ENCODE peak calls at places on chromosomes 3 and 15, in nine cellular contexts. Q is cardiac muscle cell; W is nephron progenitor cell; Z is activated CD8-positive, alpha-beta T cell treated with anti-CD3 and anti-CD28 coated beads for 36 hours; U is endothelial cell; X is RWPE1; M is bronchial epithelial cell; T is endodermal cell; V is HepG2. H is an unnamed sample.

GRCh38 chr3:179149239-179149887 is 1.2 kb downstream of the PIK3CA start:
- DNase-seq in U (no peak), X (peak), Z (peak), M (peak), V (peak), Q (peak), T (no peak), W (no peak), H (peak)

GRCh38 chr15:29039466-29040366 is 153.9 kb downstream of the APBA2 start:
- DNase-seq in M (no peak), U (no peak), V (no peak), W (no peak), Z (peak), Q (no peak), T (no peak), X (no peak), H (no peak)

GRCh38 chr15:34883633-34884032 is 85.9 kb downstream of the AQR start:
- DNase-seq in Z (no peak), W (no peak), T (no peak), Q (no peak), M (peak), U (no peak), X (peak), V (no peak), H (no peak)

GRCh38 chr3:72237679-72238320 is 452.9 kb upstream of the PROK2 start:
- DNase-seq in X (no peak), Z (no peak), V (no peak), T (peak), Q (peak), M (no peak), W (no peak), U (no peak), H (no peak)

GRCh38 chr3:133868758-133869429 is 26.8 kb downstream of the RAB6B start:
- DNase-seq in U (no peak), Z (no peak), M (no peak), W (no peak), T (no peak), V (no peak), X (no peak), Q (no peak), H (no peak)

GRCh38 chr15:101813803-101814534 is 2.0 kb downstream of the OR4F15 start:
- DNase-seq in V (no peak), U (no peak), T (no peak), Z (no peak), X (no peak), W (no peak), M (peak), Q (no peak), H (no peak)

GRCh38 chr3:150922611-150923010 is 17.4 kb upstream of the MINDY4B start:
- DNase-seq in X (peak), U (no peak), M (no peak), T (peak), Z (no peak), W (peak), V (no peak), Q (peak), H (no peak)

GRCh38 chr15:64263567-64263966 is 92.4 kb downstream of the CSNK1G1 start:
- DNase-seq in U (no peak), Q (no peak), T (no peak), Z (no peak), X (no peak), V (no peak), M (no peak), W (no peak), H (no peak)

GRCh38 chr3:53046171-53047170 is 598 bp upstream of the SFMBT1 start:
- DNase-seq in X (peak), M (no peak), T (peak), Q (peak), Z (peak), W (peak), U (peak), V (no peak), H (peak)

GRCh38 chr15:90583471-90584252 is 53.9 kb downstream of the CRTC3 start:
- DNase-seq in Z (no peak), U (no peak), M (no peak), W (no peak), V (no peak), Q (no peak), X (no peak), T (peak), H (no peak)

GRCh38 chr3:147620906-147621305 is 211.7 kb downstream of the ZIC1 start:
- DNase-seq in W (no peak), X (no peak), V (no peak), Q (no peak), T (no peak), U (no peak), M (no peak), Z (no peak), H (no peak)

GRCh38 chr3:148816971-148817519 is 10.6 kb upstream of the CPB1 start:
- DNase-seq in W (no peak), V (no peak), X (no peak), T (no peak), U (no peak), M (no peak), Q (no peak), Z (no peak), H (no peak)

GRCh38 chr3:9067352-9067975 is 104.2 kb upstream of the RAD18 start:
- DNase-seq in U (peak), M (peak), V (peak), W (peak), Q (peak), Z (peak), X (peak), T (peak), H (peak)

GRCh38 chr3:117665311-117665710 is 955.7 kb downstream of the TUSC7 start:
- DNase-seq in Q (no peak), W (no peak), U (no peak), T (no peak), V (no peak), Z (no peak), M (no peak), X (no peak), H (no peak)

GRCh38 chr3:48664313-48664644 is 1.6 kb upstream of the CELSR3 start:
- DNase-seq in Q (no peak), T (no peak), V (no peak), U (no peak), X (no peak), W (no peak), Z (no peak), M (no peak), H (no peak)

GRCh38 chr3:179630753-179631451 is 21.9 kb upstream of the USP13 start:
- DNase-seq in Q (no peak), V (no peak), W (no peak), X (no peak), U (no peak), Z (no peak), T (no peak), M (no peak), H (no peak)

GRCh38 chr3:56321383-56321782 is 146.9 kb downstream of the ERC2 start:
- DNase-seq in Q (peak), Z (no peak), T (no peak), U (no peak), M (no peak), V (no peak), X (no peak), W (no peak), H (no peak)

GRCh38 chr3:177596822-177597271 is 399.6 kb upstream of the TBL1XR1 start:
- DNase-seq in X (peak), T (no peak), W (no peak), U (no peak), Q (peak), Z (no peak), V (no peak), M (peak), H (no peak)

GRCh38 chr3:190568036-190568435 is 54.2 kb downstream of the IL1RAP start:
- DNase-seq in U (no peak), W (no peak), T (no peak), M (no peak), Z (no peak), X (no peak), Q (peak), V (no peak), H (no peak)

GRCh38 chr15:58438956-58439355 is 7.2 kb downstream of the LIPC start:
- DNase-seq in W (peak), U (peak), M (peak), Q (peak), Z (peak), X (peak), V (peak), T (peak), H (peak)

GRCh38 chr3:42764115-42764514 is 8.9 kb downstream of the CCDC13 start:
- DNase-seq in W (no peak), Q (no peak), M (no peak), V (no peak), Z (no peak), U (no peak), T (no peak), X (no peak), H (no peak)

GRCh38 chr3:138114431-138114918 is 933 bp downstream of the DZIP1L start:
- DNase-seq in Q (peak), T (peak), X (no peak), U (peak), V (peak), Z (no peak), W (peak), M (no peak), H (no peak)

GRCh38 chr3:149812165-149812605 is 830 bp upstream of the RNF13 start:
- DNase-seq in Q (no peak), M (no peak), T (no peak), V (no peak), Z (no peak), X (no peak), U (no peak), W (no peak), H (no peak)

GRCh38 chr3:171028779-171029232 is 2.3 kb upstream of the SLC2A2 start:
- DNase-seq in X (peak), U (no peak), V (no peak), Z (no peak), T (no peak), W (no peak), Q (peak), M (peak), H (no peak)

GRCh38 chr15:70323111-70323851 is 225.6 kb upstream of the TLE3 start:
- DNase-seq in U (no peak), W (peak), T (peak), M (no peak), V (no peak), Z (no peak), Q (peak), X (no peak), H (no peak)
- TF ChIP-seq CTCF in U (no peak), W (no peak), T (no peak), M (no peak), V (no peak), Z (no peak), Q (peak), X (no peak), H (no peak)

GRCh38 chr3:17195856-17196604 is 311.3 kb downstream of the PLCL2 start:
- DNase-seq in U (no peak), Z (no peak), W (no peak), M (peak), T (no peak), V (no peak), Q (peak), X (no peak), H (peak)
- TF ChIP-seq CTCF in U (no peak), Z (no peak), W (no peak), M (no peak), T (peak), V (peak), Q (peak), X (no peak), H (peak)

GRCh38 chr3:65170357-65171090 is 482.7 kb upstream of the ADAMTS9 start:
- DNase-seq in Q (peak), T (no peak), W (no peak), U (no peak), Z (no peak), X (no peak), V (no peak), M (peak), H (no peak)
- TF ChIP-seq CTCF in Q (peak), T (peak), W (peak), U (peak), Z (no peak), X (no peak), V (no peak), M (peak), H (no peak)

GRCh38 chr3:159263750-159264561 is 462.1 kb downstream of the MFSD1 start:
- DNase-seq in Z (peak), X (peak), M (peak), W (peak), U (peak), T (peak), V (peak), Q (peak), H (peak)

GRCh38 chr3:159265705-159266104 is 463.9 kb downstream of the MFSD1 start:
- DNase-seq in V (no peak), X (no peak), U (no peak), Q (peak), T (no peak), M (no peak), Z (no peak), W (no peak), H (no peak)

GRCh38 chr3:159271799-159272512 is 470.1 kb downstream of the MFSD1 start:
- DNase-seq in V (no peak), M (no peak), W (no peak), Q (no peak), T (no peak), Z (no peak), X (no peak), U (no peak), H (no peak)

GRCh38 chr3:159266779-159267178 is 464.9 kb downstream of the MFSD1 start:
- DNase-seq in V (peak), W (peak), X (peak), Z (peak), U (peak), T (peak), Q (peak), M (peak), H (no peak)
- TF ChIP-seq CTCF in V (peak), W (peak), X (no peak), Z (peak), U (peak), T (peak), Q (peak), M (peak), H (peak)

DNA sequence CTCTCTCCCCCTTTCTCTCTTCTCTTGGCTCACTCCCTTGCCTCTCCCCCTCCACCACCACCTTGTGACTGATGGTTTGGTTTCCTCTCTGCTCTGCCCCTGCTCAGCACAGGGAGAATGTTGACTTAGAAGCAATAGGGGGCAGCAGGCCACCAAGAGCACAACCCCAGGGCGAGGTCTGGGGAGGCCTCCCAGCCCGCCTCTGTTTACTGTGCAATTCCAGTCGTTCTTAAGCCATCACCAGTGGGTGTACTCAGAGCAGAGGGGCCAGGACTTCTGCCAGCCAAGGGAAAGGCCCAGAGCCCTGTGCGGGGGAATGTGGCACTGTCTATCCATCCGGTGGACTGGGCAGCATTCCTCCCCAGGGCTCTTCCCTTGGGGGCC is 5.7 kb upstream of the APEH start:
- DNase-seq in T (peak), X (no peak), Q (no peak), U (no peak), M (no peak), Z (no peak), V (peak), W (no peak), H (no peak)
- TF ChIP-seq CTCF in T (peak), X (no peak), Q (no peak), U (no peak), M (no peak), Z (no peak), V (peak), W (no peak), H (no peak)

GRCh38 chr3:194573680-194574437 is 59.4 kb downstream of the TMEM44 start:
- DNase-seq in W (peak), X (no peak), T (peak), U (peak), M (peak), Q (peak), V (peak), Z (peak), H (peak)

GRCh38 chr3:194575484-194576210 is 57.6 kb downstream of the TMEM44 start:
- DNase-seq in V (no peak), Q (peak), M (peak), T (peak), Z (no peak), U (no peak), X (no peak), W (no peak), H (no peak)

GRCh38 chr3:194572944-194573491 is 60.2 kb downstream of the TMEM44 start:
- DNase-seq in Z (no peak), W (peak), U (no peak), V (no peak), Q (peak), X (no peak), M (peak), T (no peak), H (no peak)

GRCh38 chr3:194572131-194572789 is 61.0 kb downstream of the TMEM44 start:
- DNase-seq in Z (no peak), X (peak), T (peak), M (peak), U (no peak), W (peak), V (peak), Q (peak), H (no peak)

GRCh38 chr3:194574639-194575483 is 58.4 kb downstream of the TMEM44 start:
- DNase-seq in U (no peak), Q (peak), Z (no peak), X (peak), W (no peak), T (no peak), V (no peak), M (peak), H (no peak)
- TF ChIP-seq CTCF in U (no peak), Q (peak), Z (no peak), X (no peak), W (no peak), T (peak), V (no peak), M (no peak), H (no peak)

H was measured in GM13977.